ENCODE peak calls at places on chromosomes 16 and 17, in nine cellular contexts. Z is GM20000; N is brain pericyte; U is activated gamma-delta T cell treated with Interleukin-2 at 50 U/mL for 16 hours; T is NCI-H510A treated with DMSO at 0.1 percent for 48 hours; P is fibroblast of the aortic adventitia; F is naive thymus-derived CD4-positive, alpha-beta T cell; R is stimulated activated CD4-positive, alpha-beta T cell treated with anti-CD3 and anti-CD28 coated beads, Interleukin-4, amount 100 ng/mL, for 1 hour; X is glomerular endothelial cell. Q is an unnamed sample.
A peak's percentile ranks its signal among the peaks of the same experiment; 100 is the strongest.

GRCh38 chr16:84941916-84942315 is 69.4 kb downstream of the ZDHHC7 start:
- DNase-seq in U (no peak), N (no peak), X (no peak), R (no peak), P (no peak), T (no peak), Z (no peak), F (no peak), Q (no peak)

GRCh38 chr17:75077490-75078096 is 10.2 kb upstream of the SLC16A5 start:
- DNase-seq in P (no peak), U (peak; percentile 48), Z (peak; percentile 82), X (no peak), F (peak; percentile 52), T (no peak), N (no peak), R (peak; percentile 56), Q (no peak)

GRCh38 chr17:83055911-83056582 is 23.4 kb upstream of the METRNL start:
- DNase-seq in Z (no peak), U (no peak), X (no peak), F (no peak), P (peak; percentile 76), N (no peak), T (no peak), R (no peak), Q (peak; percentile 56)

GRCh38 chr17:67378444-67379250 is 1.6 kb downstream of the PITPNC1 start:
- DNase-seq in Z (peak; percentile 89), X (no peak), U (peak; percentile 73), N (no peak), T (peak; percentile 65), P (peak; percentile 84), R (peak; percentile 81), F (peak; percentile 90), Q (peak; percentile 88)

GRCh38 chr16:75341934-75342811 is 90.7 kb upstream of the BCAR1 start:
- DNase-seq in X (peak; percentile 93), N (peak; percentile 59), U (no peak), Z (no peak), P (peak; percentile 73), R (no peak), F (no peak), T (no peak), Q (no peak)

GRCh38 chr16:17432902-17433576 is 37.7 kb downstream of the XYLT1 start:
- DNase-seq in N (no peak), F (no peak), U (no peak), P (peak; percentile 89), Z (no peak), T (no peak), R (no peak), X (no peak), Q (no peak)

GRCh38 chr17:55825213-55825612 is 74.4 kb downstream of the PCTP start:
- DNase-seq in F (no peak), R (no peak), U (no peak), X (no peak), N (no peak), T (peak; percentile 49), P (no peak), Z (no peak), Q (peak; percentile 20)

GRCh38 chr17:47295037-47295873 is 28.5 kb upstream of the EFCAB13 start:
- DNase-seq in P (no peak), U (no peak), F (no peak), Z (no peak), N (no peak), T (no peak), R (no peak), X (no peak), Q (no peak)

GRCh38 chr16:19284207-19284606 is 1.3 kb upstream of the CLEC19A start:
- DNase-seq in U (no peak), Z (no peak), X (no peak), R (no peak), F (no peak), T (peak; percentile 80), P (no peak), N (no peak), Q (no peak)

GRCh38 chr17:79563237-79564013 is 47.4 kb downstream of the RBFOX3 start:
- DNase-seq in Z (no peak), F (no peak), X (peak; percentile 3), U (no peak), N (no peak), R (no peak), P (no peak), T (no peak), Q (no peak)

GRCh38 chr17:40352044-40352778 is 12.3 kb downstream of the GJD3 start:
- DNase-seq in R (no peak), X (no peak), P (no peak), U (no peak), F (no peak), Z (no peak), T (no peak), N (no peak), Q (no peak)

GRCh38 chr16:69393898-69394849 is 8.4 kb upstream of the TERF2 start:
- DNase-seq in T (no peak), P (no peak), U (no peak), N (no peak), R (no peak), F (no peak), X (no peak), Z (no peak), Q (no peak)

GRCh38 chr16:68590201-68590994 is 51.3 kb downstream of the ZFP90 start:
- DNase-seq in Z (peak; percentile 67), N (no peak), P (peak; percentile 10), X (no peak), T (no peak), U (peak; percentile 47), F (peak; percentile 52), R (peak; percentile 74), Q (peak; percentile 82)

GRCh38 chr16:74865922-74866598 is 91.4 kb upstream of the FA2H start:
- DNase-seq in Z (no peak), P (peak; percentile 60), R (no peak), X (no peak), F (no peak), T (no peak), N (no peak), U (no peak), Q (no peak)

GRCh38 chr16:72092832-72093447 is 480 bp downstream of the TXNL4B start:
- DNase-seq in X (no peak), F (peak; percentile 2), N (no peak), T (peak; percentile 9), P (peak; percentile 86), Z (no peak), R (no peak), U (no peak), Q (peak; percentile 52)

GRCh38 chr16:70653809-70654771 is 7.7 kb downstream of the IL34 start:
- DNase-seq in X (peak; percentile 76), R (peak; percentile 75), N (peak; percentile 72), T (peak; percentile 75), U (peak; percentile 77), F (peak; percentile 86), Z (peak; percentile 84), P (peak; percentile 93), Q (peak; percentile 86)

GRCh38 chr17:64598672-64599071 is 63.4 kb downstream of the SMURF2 start:
- DNase-seq in N (no peak), P (no peak), Z (no peak), R (no peak), X (no peak), U (no peak), T (no peak), F (no peak), Q (no peak)

GRCh38 chr17:4818276-4818675 is 11.3 kb downstream of the PLD2 start:
- DNase-seq in U (no peak), T (no peak), P (no peak), N (no peak), F (no peak), X (no peak), Z (no peak), R (no peak), Q (no peak)

GRCh38 chr16:73058221-73058615 is 10.3 kb upstream of the ZFHX3 start:
- DNase-seq in P (peak; percentile 45), T (no peak), Z (peak; percentile 92), N (no peak), U (no peak), R (no peak), X (no peak), F (no peak), Q (peak; percentile 61)

GRCh38 chr16:11251525-11252481 is 4.2 kb downstream of the SOCS1 start:
- DNase-seq in N (no peak), T (no peak), Z (peak; percentile 71), X (no peak), F (peak; percentile 66), U (peak; percentile 74), P (peak; percentile 33), R (peak; percentile 82), Q (peak; percentile 59)